ENCODE peak calls at places on chromosomes 16 and 17, in seven cellular contexts. O is PC-3, C is HCT116, T is OCI-LY7, L is neural progenitor cell, H is SK-N-SH, S is GM23338. B is an unnamed sample.

GRCh38 chr16:76386784-76387183 is 109.6 kb downstream of the CNTNAP4 start:
- DNase-seq in T (no peak), C (no peak), O (peak), L (no peak), H (no peak), S (no peak), B (no peak)

GRCh38 chr17:70251704-70252103 is 82.4 kb downstream of the KCNJ2 start:
- DNase-seq in L (no peak), H (no peak), S (no peak), O (no peak), C (no peak), T (no peak), B (no peak)

GRCh38 chr17:79715318-79716182 is 15.2 kb upstream of the ENPP7 start:
- DNase-seq in H (peak), T (no peak), S (no peak), L (no peak), O (no peak), C (no peak), B (peak)

GRCh38 chr17:32819035-32819434 is 57.9 kb downstream of the MYO1D start:
- DNase-seq in C (no peak), H (peak), O (no peak), S (no peak), L (no peak), T (no peak), B (no peak)

GRCh38 chr16:74297296-74297665 is 667 bp downstream of the PSMD7 start:
- DNase-seq in O (peak), H (peak), C (no peak), T (peak), S (peak), L (peak), B (peak)

GRCh38 chr16:7871979-7872378 is 539.3 kb downstream of the RBFOX1 start:
- DNase-seq in C (no peak), T (no peak), S (no peak), H (no peak), L (no peak), O (no peak), B (no peak)

GRCh38 chr16:27365142-27366089 is 36.6 kb upstream of the IL21R start:
- DNase-seq in L (no peak), T (no peak), C (peak), O (peak), S (no peak), H (no peak), B (peak)

GRCh38 chr16:1772362-1772907 is at the start of gene EME2:
- DNase-seq in T (no peak), L (peak), C (no peak), H (peak), O (no peak), S (no peak), B (peak)

GRCh38 chr16:88468289-88469129 is 15.4 kb downstream of the ZFPM1 start:
- DNase-seq in C (peak), O (peak), L (peak), S (peak), T (peak), H (peak), B (no peak)

GRCh38 chr17:7336240-7337175 is at the start of gene ACAP1:
- DNase-seq in L (no peak), S (peak), C (no peak), O (no peak), T (peak), H (no peak), B (no peak)

GRCh38 chr16:66898207-66898606 is 17.9 kb downstream of the PDP2 start:
- DNase-seq in L (no peak), T (no peak), S (no peak), C (no peak), H (no peak), O (no peak), B (no peak)

GRCh38 chr16:83356266-83356665 is 451.5 kb upstream of the HSBP1 start:
- DNase-seq in H (peak), S (peak), C (peak), L (peak), T (peak), O (peak), B (peak)

GRCh38 chr17:22512506-22512905 is 820.2 kb downstream of the KCNJ18 start:
- DNase-seq in C (no peak), L (no peak), T (no peak), S (no peak), H (no peak), O (no peak), B (no peak)

GRCh38 chr17:73586153-73586906 is 57.9 kb downstream of the SDK2 start:
- DNase-seq in H (peak), T (no peak), S (no peak), C (no peak), L (no peak), O (no peak), B (no peak)

GRCh38 chr16:27359051-27359450 is 42.9 kb upstream of the IL21R start:
- DNase-seq in H (no peak), S (no peak), T (no peak), L (no peak), C (no peak), O (no peak), B (no peak)

GRCh38 chr17:64028874-64029464 is 8.5 kb upstream of the ICAM2 start:
- DNase-seq in T (peak), S (peak), H (peak), L (peak), O (peak), C (peak), B (peak)

GRCh38 chr16:49620868-49621239 is 235.1 kb downstream of the ZNF423 start:
- DNase-seq in H (peak), L (no peak), T (no peak), C (no peak), S (no peak), O (no peak), B (peak)

GRCh38 chr17:17419166-17419565 is 57.6 kb upstream of the MED9 start:
- DNase-seq in L (no peak), T (no peak), C (no peak), H (no peak), S (no peak), O (no peak), B (no peak)

GRCh38 chr16:64094170-64094960 is 1027.5 kb downstream of the CDH11 start:
- DNase-seq in S (no peak), H (no peak), T (no peak), C (no peak), O (no peak), L (peak), B (no peak)

GRCh38 chr17:36791961-36792475 is 145.3 kb upstream of the LHX1 start:
- DNase-seq in L (no peak), C (no peak), O (no peak), H (peak), S (no peak), T (no peak), B (no peak)

GRCh38 chr16:81181013-81181720 is 57.3 kb upstream of the BCO1 start:
- DNase-seq in H (no peak), L (peak), T (no peak), O (peak), S (peak), C (peak), B (peak)

DNA sequence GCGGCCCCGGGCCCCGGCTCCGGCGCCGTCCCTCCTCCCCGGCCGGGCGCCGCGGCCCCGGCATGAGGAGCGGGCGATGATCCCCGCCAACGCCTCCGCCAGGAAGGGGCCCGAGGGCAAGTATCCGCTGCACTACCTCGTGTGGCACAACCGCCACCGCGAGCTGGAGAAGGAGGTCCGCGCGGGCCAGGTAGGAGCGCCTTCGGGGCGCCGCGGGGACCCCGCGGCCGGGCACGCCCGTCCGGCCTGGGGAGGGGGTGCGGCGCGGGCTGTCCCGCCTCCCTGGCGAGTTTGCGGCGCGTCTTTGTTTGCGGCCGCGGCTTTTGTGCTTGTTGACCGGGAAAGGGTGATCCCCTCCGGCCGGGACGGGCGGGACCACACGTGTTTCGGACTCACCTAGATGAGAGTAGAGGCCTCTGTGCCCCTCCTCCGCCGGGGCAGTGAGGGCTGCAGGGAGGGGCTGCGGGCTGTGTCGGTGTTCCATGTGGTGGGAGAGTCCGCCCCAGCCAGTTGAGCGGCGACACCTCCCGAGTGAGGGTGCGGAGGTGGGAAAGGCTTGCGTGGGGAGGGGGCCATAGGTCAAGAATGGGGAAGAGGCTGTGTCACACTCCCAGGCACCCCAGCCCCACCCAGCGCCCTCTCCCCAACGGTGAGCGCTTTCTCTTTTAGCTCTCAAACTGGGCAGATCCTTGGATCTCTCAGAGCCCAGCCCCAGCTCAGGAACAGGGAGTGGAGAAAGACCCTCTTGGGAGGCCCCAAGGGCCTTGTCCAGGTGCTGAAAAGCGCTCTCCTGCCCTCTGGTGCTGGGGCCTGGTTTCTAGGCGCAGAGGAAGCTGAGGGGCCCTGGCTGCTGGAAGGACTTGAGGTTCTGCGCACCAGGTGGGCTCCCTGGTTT is 861 bp downstream of the ANKRD13B start:
- DNase-seq in S (peak), L (peak), H (no peak), T (peak), O (peak), C (no peak), B (peak)
- TF ChIP-seq EZH2phosphoT487 in S (no peak), L (no peak), H (no peak), T (no peak), O (no peak), C (no peak), B (no peak)

GRCh38 chr17:82053130-82053529 is 1.4 kb downstream of the GPS1 start:
- DNase-seq in O (no peak), L (no peak), S (no peak), C (no peak), H (no peak), T (no peak), B (no peak)
- H3K4me3 ChIP-seq in O (peak), L (peak), S (peak), C (peak), H (peak), T (peak), B (no peak)

GRCh38 chr17:77892469-77893143 is 65.9 kb upstream of the TNRC6C start:
- DNase-seq in L (peak), H (peak), O (peak), S (peak), C (peak), T (no peak), B (no peak)
- TF ChIP-seq EZH2phosphoT487 in L (no peak), H (no peak), O (no peak), S (no peak), C (no peak), T (no peak), B (no peak)

GRCh38 chr17:50346313-50347086 is 574 bp downstream of the XYLT2 start:
- DNase-seq in O (peak), S (peak), T (no peak), C (no peak), L (peak), H (peak), B (peak)

GRCh38 chr17:50347087-50347893 is 1.4 kb downstream of the XYLT2 start:
- DNase-seq in O (no peak), H (no peak), C (no peak), S (peak), L (peak), T (no peak), B (peak)

GRCh38 chr17:50347894-50348291 is 2.0 kb downstream of the XYLT2 start:
- DNase-seq in L (no peak), H (no peak), O (no peak), T (no peak), C (no peak), S (no peak), B (no peak)

GRCh38 chr17:50344712-50345380 is 1.1 kb upstream of the XYLT2 start:
- DNase-seq in S (no peak), L (no peak), O (no peak), C (no peak), H (peak), T (no peak), B (no peak)

GRCh38 chr17:50345443-50346312 is at the start of gene XYLT2:
- DNase-seq in S (peak), L (peak), H (peak), C (peak), T (peak), O (peak), B (peak)
- H3K4me3 ChIP-seq in S (peak), L (peak), H (peak), C (peak), T (peak), O (peak), B (peak)

GRCh38 chr17:50642071-50642721 is 7.5 kb downstream of the ABCC3 start:
- DNase-seq in L (no peak), T (no peak), H (no peak), S (no peak), O (no peak), C (no peak), B (no peak)

GRCh38 chr17:50640701-50641338 is 6.1 kb downstream of the ABCC3 start:
- DNase-seq in S (no peak), L (no peak), O (peak), H (no peak), T (no peak), C (no peak), B (no peak)

GRCh38 chr17:50641339-50641725 is 6.7 kb downstream of the ABCC3 start:
- DNase-seq in S (no peak), O (no peak), T (no peak), H (no peak), L (no peak), C (no peak), B (no peak)

GRCh38 chr17:50645748-50646682 is 11.3 kb downstream of the ABCC3 start:
- DNase-seq in H (no peak), L (no peak), T (no peak), C (no peak), O (no peak), S (no peak), B (no peak)

DNA sequence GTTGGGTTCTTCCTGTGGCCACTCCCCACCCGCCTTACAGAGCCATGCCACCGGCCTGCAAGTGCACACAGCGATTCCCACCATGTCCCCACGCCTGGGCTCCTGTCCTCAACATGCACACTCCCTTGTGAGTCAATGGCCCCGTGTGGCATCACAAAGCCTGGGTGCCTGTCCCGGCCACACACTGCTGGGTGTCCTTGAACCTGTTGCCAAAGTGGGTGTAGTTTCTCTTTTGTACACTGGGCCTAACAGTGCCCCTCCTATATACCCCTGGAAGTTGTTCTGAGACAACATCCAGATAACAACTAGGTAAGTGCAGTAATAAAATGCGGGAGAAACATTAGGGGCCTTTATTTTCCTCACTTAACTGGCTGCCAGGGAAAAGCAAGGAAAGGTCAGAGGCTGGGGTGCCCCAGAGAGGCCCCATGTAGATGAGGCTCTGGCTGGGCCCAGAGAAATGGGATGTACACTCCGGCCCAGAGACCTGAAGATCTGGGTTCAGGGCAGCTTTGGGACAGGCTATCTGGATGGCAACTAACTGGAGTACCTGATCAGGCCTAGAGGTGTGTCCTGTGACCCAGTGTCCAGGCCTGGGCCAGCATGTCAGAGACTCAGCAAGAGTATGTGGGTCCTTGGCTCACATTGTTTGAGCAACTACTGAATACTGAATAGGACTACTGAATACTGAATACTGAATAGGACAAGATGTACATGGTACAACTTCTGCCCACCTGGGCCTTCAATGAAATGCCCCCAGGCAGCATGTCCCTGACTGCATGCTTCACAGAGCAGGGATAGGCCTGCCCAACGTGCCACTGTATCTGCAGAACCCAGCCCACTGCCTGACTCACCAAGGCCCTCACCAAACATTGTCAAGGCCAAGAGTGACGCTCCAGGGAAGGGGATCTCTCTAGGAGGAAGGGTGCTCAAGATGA is 8.3 kb downstream of the ABCC3 start:
- DNase-seq in C (no peak), S (no peak), O (peak), L (no peak), H (no peak), T (no peak), B (no peak)
- TF ChIP-seq EZH2phosphoT487 in C (no peak), S (no peak), O (no peak), L (no peak), H (no peak), T (no peak), B (no peak)

GRCh38 chr16:13915033-13915635 is 4.8 kb upstream of the ERCC4 start:
- DNase-seq in O (no peak), L (no peak), T (no peak), S (no peak), C (no peak), H (no peak), B (no peak)

GRCh38 chr16:13919683-13920509 is at the start of gene ERCC4:
- DNase-seq in H (peak), C (peak), L (peak), O (peak), S (peak), T (peak), B (peak)

GRCh38 chr16:13920510-13920818 is 510 bp downstream of the ERCC4 start:
- DNase-seq in H (no peak), O (no peak), S (no peak), T (no peak), L (no peak), C (no peak), B (no peak)

GRCh38 chr16:13921328-13921727 is 1.4 kb downstream of the ERCC4 start:
- DNase-seq in C (no peak), S (no peak), L (no peak), O (no peak), H (no peak), T (no peak), B (no peak)

DNA sequence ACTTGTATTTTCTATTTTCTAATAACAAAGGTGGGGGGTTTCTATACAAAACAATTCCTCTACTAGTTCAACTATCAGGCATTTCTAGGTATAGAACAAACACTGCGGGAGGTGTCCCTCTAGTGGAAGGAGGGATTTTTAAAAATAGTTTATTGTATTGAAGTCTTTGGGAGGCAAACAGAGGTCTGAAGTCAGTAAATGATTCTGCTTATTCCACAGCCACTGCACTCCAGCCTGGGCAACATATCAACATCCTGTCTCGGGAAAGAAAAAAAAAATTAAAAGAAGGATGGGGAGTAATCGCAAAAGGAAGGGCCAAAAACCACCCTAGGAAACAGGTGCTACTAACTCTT is 648 bp upstream of the ERCC4 start:
- DNase-seq in T (peak), L (peak), C (peak), H (peak), O (peak), S (peak), B (peak)
- H3K4me3 ChIP-seq in T (peak), L (peak), C (peak), H (peak), O (peak), S (peak), B (no peak)

GRCh38 chr16:46649571-46649970 is 28.4 kb upstream of the SHCBP1 start:
- DNase-seq in T (no peak), S (no peak), L (no peak), C (no peak), H (no peak), O (no peak), B (no peak)

GRCh38 chr16:46650224-46650623 is 29.0 kb upstream of the SHCBP1 start:
- DNase-seq in O (no peak), S (no peak), C (no peak), T (no peak), H (no peak), L (no peak), B (no peak)

GRCh38 chr16:46648656-46649055 is 27.5 kb upstream of the SHCBP1 start:
- DNase-seq in O (no peak), H (no peak), L (no peak), S (peak), T (no peak), C (no peak), B (no peak)

GRCh38 chr16:46651305-46651704 is 30.1 kb upstream of the SHCBP1 start:
- DNase-seq in O (no peak), C (no peak), T (no peak), S (no peak), L (no peak), H (no peak), B (no peak)
- TF ChIP-seq EZH2phosphoT487 in O (no peak), C (no peak), T (no peak), S (no peak), L (no peak), H (no peak), B (no peak)

B was measured in hepatocyte.